ENCODE peak calls at places on chromosomes 6 and 20, in eight cellular contexts. F is putamen; E is activated naive CD4-positive, alpha-beta T cell treated with anti-CD3 and anti-CD28 coated beads for 36 hours; Y is COLO829; X is fibroblast of mammary gland; I is activated CD8-positive, alpha-beta T cell treated with anti-CD3 and anti-CD28 coated beads, Interleukin-2, amount 10 ng/mL, durations not matched to agents 7 days and 5 days; D is epithelial cell of esophagus; A is left cardiac atrium. V is an unnamed sample.

GRCh38 chr6:147834377-147834776 is 325.9 kb downstream of the SAMD5 start:
- DNase-seq in F (no peak), E (no peak), Y (no peak), X (no peak), I (no peak), D (no peak), A (no peak), V (no peak)

GRCh38 chr6:3135668-3136297 is 17.3 kb downstream of the BPHL start:
- DNase-seq in F (no peak), E (no peak), Y (no peak), X (no peak), I (no peak), D (no peak), A (no peak), V (no peak)

GRCh38 chr20:36925234-36925633 is 26.3 kb downstream of the SAMHD1 start:
- DNase-seq in F (no peak), E (no peak), Y (no peak), X (no peak), I (no peak), D (no peak), A (no peak), V (no peak)

GRCh38 chr6:154738561-154738961 is 5.3 kb downstream of the SCAF8 start:
- DNase-seq in F (no peak), E (no peak), Y (no peak), X (peak), I (no peak), D (no peak), A (no peak), V (no peak)

GRCh38 chr6:38117281-38117680 is 297.8 kb downstream of the ZFAND3 start:
- DNase-seq in F (no peak), E (no peak), Y (no peak), X (peak), I (no peak), D (peak), A (no peak), V (no peak)

GRCh38 chr6:170429457-170429856 is 122.9 kb downstream of the FAM120B start:
- DNase-seq in F (no peak), E (no peak), Y (no peak), X (peak), I (no peak), D (no peak), A (no peak), V (no peak)

GRCh38 chr6:159203304-159204005 is 34.3 kb downstream of the FNDC1 start:
- DNase-seq in F (no peak), E (no peak), Y (no peak), X (peak), I (no peak), D (peak), A (peak), V (no peak)

GRCh38 chr20:6333110-6333509 is 210.3 kb upstream of the FERMT1 start:
- DNase-seq in F (no peak), E (no peak), Y (no peak), X (no peak), I (no peak), D (peak), A (no peak), V (no peak)

GRCh38 chr6:142118926-142119325 is 13.8 kb upstream of the GJE1 start:
- DNase-seq in F (no peak), E (no peak), Y (no peak), X (peak), I (no peak), D (peak), A (no peak), V (no peak)

GRCh38 chr6:137286926-137287325 is 67.7 kb upstream of the IFNGR1 start:
- DNase-seq in F (no peak), E (no peak), Y (no peak), X (peak), I (no peak), D (peak), A (no peak), V (no peak)

GRCh38 chr6:116605935-116606334 is 10.3 kb upstream of the RSPH4A start:
- DNase-seq in F (no peak), E (no peak), Y (no peak), X (no peak), I (no peak), D (no peak), A (no peak), V (no peak)

GRCh38 chr6:155247618-155248017 is 16.2 kb upstream of the CLDN20 start:
- DNase-seq in F (no peak), E (no peak), Y (no peak), X (peak), I (no peak), D (no peak), A (no peak), V (no peak)

GRCh38 chr6:158018851-158019361 is 37.2 kb downstream of the SYNJ2 start:
- DNase-seq in F (no peak), E (no peak), Y (no peak), X (peak), I (no peak), D (no peak), A (peak), V (no peak)

GRCh38 chr20:62876826-62877728 is 15.5 kb upstream of the TCFL5 start:
- DNase-seq in F (no peak), E (no peak), Y (no peak), X (peak), I (no peak), D (no peak), A (peak), V (no peak)

GRCh38 chr6:37024665-37025337 is 19.3 kb downstream of the FGD2 start:
- DNase-seq in F (no peak), E (peak), Y (no peak), X (no peak), I (no peak), D (peak), A (no peak), V (no peak)

GRCh38 chr20:48186915-48187314 is 401.6 kb upstream of the SULF2 start:
- DNase-seq in F (no peak), E (no peak), Y (no peak), X (peak), I (no peak), D (peak), A (no peak), V (no peak)

GRCh38 chr6:47495954-47496545 is 18.5 kb downstream of the CD2AP start:
- DNase-seq in F (no peak), E (no peak), Y (no peak), X (no peak), I (no peak), D (no peak), A (no peak), V (no peak)

GRCh38 chr6:163709693-163710092 is 295.2 kb downstream of the QKI start:
- DNase-seq in F (no peak), E (no peak), Y (no peak), X (no peak), I (no peak), D (no peak), A (no peak), V (no peak)

GRCh38 chr6:43667245-43668150 is 20.1 kb downstream of the MRPS18A start:
- DNase-seq in F (peak), E (peak), Y (peak), X (peak), I (peak), D (peak), A (peak), V (peak)

GRCh38 chr20:17520583-17520982 is 10.6 kb downstream of the BFSP1 start:
- DNase-seq in F (no peak), E (no peak), Y (peak), X (no peak), I (no peak), D (no peak), A (no peak), V (no peak)

GRCh38 chr6:42959917-42960242 is 674 bp upstream of the GNMT start:
- DNase-seq in F (no peak), E (no peak), Y (no peak), X (no peak), I (no peak), D (no peak), A (no peak), V (no peak)

GRCh38 chr20:9200196-9200595 is 131.3 kb downstream of the PLCB4 start:
- DNase-seq in F (no peak), E (no peak), Y (no peak), X (peak), I (no peak), D (peak), A (no peak), V (no peak)

GRCh38 chr6:3819161-3820110 is 29.7 kb upstream of the FAM50B start:
- DNase-seq in F (no peak), E (no peak), Y (no peak), X (peak), I (no peak), D (no peak), A (no peak), V (no peak)

GRCh38 chr6:136149311-136149710 is 100.8 kb downstream of the MTFR2 start:
- DNase-seq in F (no peak), E (no peak), Y (peak), X (peak), I (no peak), D (no peak), A (no peak), V (no peak)